ENCODE peak calls at places on chromosomes 5 and 9, in ten cellular contexts. H, S, B, R, Z, P, W, D, F and U are unnamed samples.

GRCh38 chr9:127175319-127175715 is 52.9 kb upstream of the ANGPTL2 start:
- DNase-seq in H (no peak), S (no peak), B (no peak), R (no peak), Z (no peak), P (peak), W (no peak), D (no peak), F (no peak), U (no peak)

GRCh38 chr5:92513067-92513466 is 1068.0 kb downstream of the NR2F1-AS1 start:
- DNase-seq in H (no peak), S (no peak), B (no peak), R (no peak), Z (no peak), P (no peak), W (no peak), D (no peak), F (no peak), U (no peak)

GRCh38 chr5:128632264-128632663 is 94.2 kb upstream of the FBN2 start:
- DNase-seq in H (no peak), S (no peak), B (no peak), R (no peak), Z (no peak), P (no peak), W (no peak), D (no peak), F (no peak), U (no peak)

GRCh38 chr9:126582427-126582826 is 31.3 kb upstream of the LMX1B start:
- DNase-seq in H (no peak), S (no peak), B (no peak), R (no peak), Z (no peak), P (peak), W (no peak), D (no peak), F (no peak), U (no peak)

GRCh38 chr9:137046094-137046787 is at the start of gene NPDC1:
- DNase-seq in H (peak), S (peak), B (peak), R (peak), Z (peak), P (no peak), W (peak), D (peak), F (peak), U (peak)

GRCh38 chr5:112396430-112396829 is 22.6 kb downstream of the EPB41L4A start:
- DNase-seq in H (no peak), S (no peak), B (no peak), R (no peak), Z (no peak), P (no peak), W (no peak), D (no peak), F (no peak), U (no peak)

GRCh38 chr5:36457511-36458260 is 148.7 kb upstream of the SLC1A3 start:
- DNase-seq in H (no peak), S (no peak), B (no peak), R (no peak), Z (no peak), P (no peak), W (no peak), D (no peak), F (no peak), U (no peak)

GRCh38 chr5:163473613-163474243 is 13.3 kb downstream of the HMMR start:
- DNase-seq in H (no peak), S (no peak), B (no peak), R (peak), Z (no peak), P (no peak), W (no peak), D (peak), F (no peak), U (no peak)